ENCODE peak calls at places on chromosomes 12 and 14, in nine cellular contexts. One of them, this sample, is unnamed. For H3K27me3 and H3K36me3, the result is how much of the 10 kb centered on the place peaks cover.

GRCh38 chr12:52027085-52027843 is 20.5 kb downstream of the TAMALIN start:
- DNase-seq in lung: no peak
- DNase-seq in neuronal stem cell: no peak
- DNase-seq in effector memory CD4-positive, alpha-beta T cell: no peak
- DNase-seq in aorta: no peak
- DNase-seq in cardiac muscle cell: peak
- DNase-seq in brain microvascular endothelial cell: no peak
- DNase-seq in endothelial cell of umbilical vein: no peak
- DNase-seq in psoas muscle: peak
- DNase-seq in this sample: no peak

GRCh38 chr14:51446771-51447170 is 204.9 kb upstream of the FRMD6 start:
- DNase-seq in aorta: no peak
- DNase-seq in lung: no peak
- DNase-seq in endothelial cell of umbilical vein: peak
- DNase-seq in effector memory CD4-positive, alpha-beta T cell: no peak
- DNase-seq in neuronal stem cell: no peak
- DNase-seq in brain microvascular endothelial cell: no peak
- DNase-seq in cardiac muscle cell: no peak
- DNase-seq in psoas muscle: no peak
- DNase-seq in this sample: no peak

GRCh38 chr14:96237641-96238040 is 18.4 kb upstream of the BDKRB1 start:
- DNase-seq in neuronal stem cell: no peak
- DNase-seq in brain microvascular endothelial cell: no peak
- DNase-seq in aorta: no peak
- DNase-seq in endothelial cell of umbilical vein: no peak
- DNase-seq in lung: no peak
- DNase-seq in psoas muscle: no peak
- DNase-seq in cardiac muscle cell: no peak
- DNase-seq in effector memory CD4-positive, alpha-beta T cell: no peak
- DNase-seq in this sample: no peak

GRCh38 chr14:20434701-20435453 is 1.1 kb downstream of the KLHL33 start:
- DNase-seq in psoas muscle: peak
- DNase-seq in aorta: peak
- DNase-seq in effector memory CD4-positive, alpha-beta T cell: no peak
- DNase-seq in brain microvascular endothelial cell: no peak
- DNase-seq in endothelial cell of umbilical vein: peak
- DNase-seq in lung: no peak
- DNase-seq in neuronal stem cell: no peak
- DNase-seq in cardiac muscle cell: no peak
- DNase-seq in this sample: peak

GRCh38 chr12:6769003-6769389 is 2.8 kb downstream of the PTMS start:
- DNase-seq in lung: no peak
- DNase-seq in psoas muscle: no peak
- DNase-seq in neuronal stem cell: peak
- DNase-seq in brain microvascular endothelial cell: no peak
- DNase-seq in endothelial cell of umbilical vein: peak
- DNase-seq in effector memory CD4-positive, alpha-beta T cell: no peak
- DNase-seq in aorta: peak
- DNase-seq in cardiac muscle cell: peak
- DNase-seq in this sample: no peak

GRCh38 chr12:64679487-64679983 is 69.2 kb downstream of the RASSF3 start:
- DNase-seq in endothelial cell of umbilical vein: peak
- DNase-seq in effector memory CD4-positive, alpha-beta T cell: peak
- DNase-seq in lung: peak
- DNase-seq in psoas muscle: peak
- DNase-seq in neuronal stem cell: no peak
- DNase-seq in brain microvascular endothelial cell: peak
- DNase-seq in cardiac muscle cell: no peak
- DNase-seq in aorta: peak
- DNase-seq in this sample: peak

GRCh38 chr14:37150414-37150813 is 22.0 kb downstream of the SLC25A21 start:
- DNase-seq in effector memory CD4-positive, alpha-beta T cell: no peak
- DNase-seq in lung: no peak
- DNase-seq in psoas muscle: no peak
- DNase-seq in endothelial cell of umbilical vein: peak
- DNase-seq in neuronal stem cell: no peak
- DNase-seq in aorta: no peak
- DNase-seq in brain microvascular endothelial cell: peak
- DNase-seq in cardiac muscle cell: peak
- DNase-seq in this sample: no peak

GRCh38 chr12:6613015-6613775 is 6.0 kb upstream of the CHD4 start:
- DNase-seq in psoas muscle: peak
- DNase-seq in neuronal stem cell: peak
- DNase-seq in effector memory CD4-positive, alpha-beta T cell: no peak
- DNase-seq in cardiac muscle cell: peak
- DNase-seq in lung: peak
- DNase-seq in aorta: peak
- DNase-seq in endothelial cell of umbilical vein: peak
- DNase-seq in brain microvascular endothelial cell: peak
- DNase-seq in this sample: peak

GRCh38 chr14:74816124-74816523 is 53.0 kb downstream of the YLPM1 start:
- DNase-seq in brain microvascular endothelial cell: no peak
- DNase-seq in endothelial cell of umbilical vein: no peak
- DNase-seq in psoas muscle: no peak
- DNase-seq in effector memory CD4-positive, alpha-beta T cell: no peak
- DNase-seq in cardiac muscle cell: no peak
- DNase-seq in neuronal stem cell: no peak
- DNase-seq in aorta: no peak
- DNase-seq in lung: no peak
- DNase-seq in this sample: no peak

GRCh38 chr12:123139926-123140674 is 10.8 kb downstream of the PITPNM2 start:
- DNase-seq in aorta: no peak
- DNase-seq in effector memory CD4-positive, alpha-beta T cell: no peak
- DNase-seq in lung: no peak
- DNase-seq in endothelial cell of umbilical vein: peak
- DNase-seq in psoas muscle: no peak
- DNase-seq in cardiac muscle cell: no peak
- DNase-seq in neuronal stem cell: no peak
- DNase-seq in brain microvascular endothelial cell: no peak
- DNase-seq in this sample: no peak

GRCh38 chr12:92063641-92064040 is 82.0 kb downstream of the BTG1 start:
- DNase-seq in aorta: no peak
- DNase-seq in brain microvascular endothelial cell: peak
- DNase-seq in lung: no peak
- DNase-seq in neuronal stem cell: no peak
- DNase-seq in effector memory CD4-positive, alpha-beta T cell: no peak
- DNase-seq in endothelial cell of umbilical vein: no peak
- DNase-seq in cardiac muscle cell: no peak
- DNase-seq in psoas muscle: no peak
- DNase-seq in this sample: no peak

GRCh38 chr14:70188292-70188607 is 501 bp downstream of the SLC8A3 start:
- DNase-seq in effector memory CD4-positive, alpha-beta T cell: no peak
- DNase-seq in neuronal stem cell: no peak
- DNase-seq in endothelial cell of umbilical vein: peak
- DNase-seq in cardiac muscle cell: peak
- DNase-seq in lung: no peak
- DNase-seq in aorta: no peak
- DNase-seq in brain microvascular endothelial cell: no peak
- DNase-seq in psoas muscle: peak
- DNase-seq in this sample: no peak

GRCh38 chr12:106903241-106903950 is 52.3 kb upstream of the TMEM263 start:
- DNase-seq in endothelial cell of umbilical vein: peak
- DNase-seq in brain microvascular endothelial cell: peak
- DNase-seq in cardiac muscle cell: peak
- DNase-seq in psoas muscle: peak
- DNase-seq in neuronal stem cell: peak
- DNase-seq in effector memory CD4-positive, alpha-beta T cell: peak
- DNase-seq in aorta: peak
- DNase-seq in lung: peak
- DNase-seq in this sample: peak

GRCh38 chr14:70073924-70074566 is 114.7 kb downstream of the SLC8A3 start:
- DNase-seq in neuronal stem cell: peak
- DNase-seq in endothelial cell of umbilical vein: peak
- DNase-seq in cardiac muscle cell: peak
- DNase-seq in brain microvascular endothelial cell: peak
- DNase-seq in psoas muscle: peak
- DNase-seq in aorta: no peak
- DNase-seq in effector memory CD4-positive, alpha-beta T cell: no peak
- DNase-seq in lung: peak
- DNase-seq in this sample: peak

GRCh38 chr14:104724981-104725771 is 1.1 kb downstream of the ADSS1 start:
- DNase-seq in endothelial cell of umbilical vein: no peak
- DNase-seq in aorta: no peak
- DNase-seq in cardiac muscle cell: peak
- DNase-seq in brain microvascular endothelial cell: no peak
- DNase-seq in psoas muscle: peak
- DNase-seq in neuronal stem cell: no peak
- DNase-seq in effector memory CD4-positive, alpha-beta T cell: no peak
- DNase-seq in lung: no peak
- DNase-seq in this sample: no peak

GRCh38 chr12:27623645-27624044 is 72.6 kb upstream of the REP15 start:
- DNase-seq in brain microvascular endothelial cell: peak
- DNase-seq in lung: no peak
- DNase-seq in psoas muscle: no peak
- DNase-seq in cardiac muscle cell: no peak
- DNase-seq in aorta: no peak
- DNase-seq in neuronal stem cell: no peak
- DNase-seq in endothelial cell of umbilical vein: peak
- DNase-seq in effector memory CD4-positive, alpha-beta T cell: no peak
- DNase-seq in this sample: no peak

GRCh38 chr12:109627633-109628032 is 54.0 kb downstream of the MVK start:
- DNase-seq in psoas muscle: no peak
- DNase-seq in endothelial cell of umbilical vein: no peak
- DNase-seq in brain microvascular endothelial cell: no peak
- DNase-seq in aorta: no peak
- DNase-seq in lung: no peak
- DNase-seq in cardiac muscle cell: no peak
- DNase-seq in neuronal stem cell: no peak
- DNase-seq in effector memory CD4-positive, alpha-beta T cell: no peak
- DNase-seq in this sample: no peak
- H3K27me3 ChIP-seq in psoas muscle: under half
- H3K27me3 ChIP-seq in endothelial cell of umbilical vein: under half
- H3K27me3 ChIP-seq in brain microvascular endothelial cell: under half
- H3K27me3 ChIP-seq in aorta: under half
- H3K27me3 ChIP-seq in lung: under half
- H3K27me3 ChIP-seq in cardiac muscle cell: under half
- H3K27me3 ChIP-seq in neuronal stem cell: under half
- H3K27me3 ChIP-seq in effector memory CD4-positive, alpha-beta T cell: under half
- H3K27me3 ChIP-seq in this sample: under half

DNA sequence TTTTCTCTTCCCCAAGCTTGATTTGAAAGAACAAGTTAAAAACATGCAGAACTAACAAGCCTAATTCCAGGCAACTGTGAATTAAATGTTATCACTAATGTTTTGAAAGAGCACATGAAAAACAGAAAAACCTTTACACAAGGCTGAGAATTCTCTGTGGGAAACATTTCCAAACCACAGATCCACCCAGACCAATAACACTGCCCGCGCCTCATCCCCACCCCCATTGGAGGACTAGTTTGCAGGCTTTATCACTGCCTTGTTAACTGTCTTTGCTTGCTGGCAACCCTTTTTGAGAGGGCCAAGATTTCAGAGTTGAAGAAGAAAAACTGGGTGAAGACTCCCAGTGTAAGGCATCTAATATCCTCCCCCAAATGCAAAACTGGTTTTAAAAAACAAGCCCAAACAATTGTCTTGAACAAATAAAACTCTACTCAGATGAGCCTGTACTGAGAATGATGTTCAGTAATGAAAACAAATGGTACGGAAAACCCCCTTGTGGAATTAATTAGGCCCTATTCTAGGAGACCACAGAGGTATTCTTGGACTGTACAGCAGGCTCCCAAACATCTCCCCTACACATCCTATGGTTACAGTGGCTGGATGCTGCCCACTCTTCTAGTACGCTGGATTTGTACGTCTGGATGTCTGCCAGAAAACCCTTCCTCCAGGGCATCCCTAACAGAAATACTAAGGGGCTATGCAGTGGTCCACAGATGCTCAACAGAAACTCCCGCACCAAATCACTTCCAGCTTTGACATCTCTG is 5.8 kb downstream of the MAX start:
- DNase-seq in cardiac muscle cell: no peak
- DNase-seq in psoas muscle: no peak
- DNase-seq in effector memory CD4-positive, alpha-beta T cell: no peak
- DNase-seq in lung: no peak
- DNase-seq in aorta: no peak
- DNase-seq in brain microvascular endothelial cell: peak
- DNase-seq in neuronal stem cell: no peak
- DNase-seq in endothelial cell of umbilical vein: no peak
- DNase-seq in this sample: no peak
- H3K36me3 ChIP-seq in cardiac muscle cell: under half
- H3K36me3 ChIP-seq in psoas muscle: under half
- H3K36me3 ChIP-seq in effector memory CD4-positive, alpha-beta T cell: under half
- H3K36me3 ChIP-seq in lung: under half
- H3K36me3 ChIP-seq in aorta: under half
- H3K36me3 ChIP-seq in brain microvascular endothelial cell: under half
- H3K36me3 ChIP-seq in neuronal stem cell: half or more
- H3K36me3 ChIP-seq in endothelial cell of umbilical vein: under half
- H3K36me3 ChIP-seq in this sample: half or more

GRCh38 chr12:131586761-131587160 is 124.1 kb upstream of the SFSWAP start:
- DNase-seq in effector memory CD4-positive, alpha-beta T cell: no peak
- DNase-seq in aorta: no peak
- DNase-seq in neuronal stem cell: no peak
- DNase-seq in lung: no peak
- DNase-seq in brain microvascular endothelial cell: no peak
- DNase-seq in cardiac muscle cell: peak
- DNase-seq in endothelial cell of umbilical vein: no peak
- DNase-seq in psoas muscle: no peak
- DNase-seq in this sample: no peak

GRCh38 chr12:131578828-131579227 is 132.1 kb upstream of the SFSWAP start:
- DNase-seq in effector memory CD4-positive, alpha-beta T cell: no peak
- DNase-seq in endothelial cell of umbilical vein: no peak
- DNase-seq in psoas muscle: no peak
- DNase-seq in brain microvascular endothelial cell: no peak
- DNase-seq in cardiac muscle cell: no peak
- DNase-seq in lung: no peak
- DNase-seq in aorta: no peak
- DNase-seq in neuronal stem cell: no peak
- DNase-seq in this sample: no peak

GRCh38 chr12:131587565-131587964 is 123.3 kb upstream of the SFSWAP start:
- DNase-seq in neuronal stem cell: no peak
- DNase-seq in psoas muscle: no peak
- DNase-seq in cardiac muscle cell: no peak
- DNase-seq in lung: no peak
- DNase-seq in brain microvascular endothelial cell: no peak
- DNase-seq in aorta: peak
- DNase-seq in endothelial cell of umbilical vein: no peak
- DNase-seq in effector memory CD4-positive, alpha-beta T cell: no peak
- DNase-seq in this sample: no peak

GRCh38 chr12:131586269-131586668 is 124.6 kb upstream of the SFSWAP start:
- DNase-seq in endothelial cell of umbilical vein: no peak
- DNase-seq in cardiac muscle cell: no peak
- DNase-seq in lung: no peak
- DNase-seq in brain microvascular endothelial cell: no peak
- DNase-seq in neuronal stem cell: no peak
- DNase-seq in effector memory CD4-positive, alpha-beta T cell: no peak
- DNase-seq in psoas muscle: no peak
- DNase-seq in aorta: peak
- DNase-seq in this sample: no peak

GRCh38 chr12:131583085-131583712 is 127.7 kb upstream of the SFSWAP start:
- DNase-seq in brain microvascular endothelial cell: no peak
- DNase-seq in effector memory CD4-positive, alpha-beta T cell: no peak
- DNase-seq in psoas muscle: no peak
- DNase-seq in cardiac muscle cell: no peak
- DNase-seq in lung: no peak
- DNase-seq in endothelial cell of umbilical vein: no peak
- DNase-seq in aorta: no peak
- DNase-seq in neuronal stem cell: no peak
- DNase-seq in this sample: no peak
- H3K27me3 ChIP-seq in brain microvascular endothelial cell: under half
- H3K27me3 ChIP-seq in effector memory CD4-positive, alpha-beta T cell: under half
- H3K27me3 ChIP-seq in psoas muscle: under half
- H3K27me3 ChIP-seq in cardiac muscle cell: under half
- H3K27me3 ChIP-seq in lung: under half
- H3K27me3 ChIP-seq in endothelial cell of umbilical vein: under half
- H3K27me3 ChIP-seq in aorta: under half
- H3K27me3 ChIP-seq in neuronal stem cell: under half
- H3K27me3 ChIP-seq in this sample: under half

GRCh38 chr12:124947561-124948398 is 33.3 kb upstream of the UBC start:
- DNase-seq in neuronal stem cell: no peak
- DNase-seq in brain microvascular endothelial cell: no peak
- DNase-seq in cardiac muscle cell: no peak
- DNase-seq in psoas muscle: no peak
- DNase-seq in endothelial cell of umbilical vein: no peak
- DNase-seq in effector memory CD4-positive, alpha-beta T cell: no peak
- DNase-seq in aorta: no peak
- DNase-seq in lung: no peak
- DNase-seq in this sample: no peak
- H3K36me3 ChIP-seq in neuronal stem cell: half or more
- H3K36me3 ChIP-seq in brain microvascular endothelial cell: under half
- H3K36me3 ChIP-seq in cardiac muscle cell: under half
- H3K36me3 ChIP-seq in psoas muscle: under half
- H3K36me3 ChIP-seq in endothelial cell of umbilical vein: under half
- H3K36me3 ChIP-seq in effector memory CD4-positive, alpha-beta T cell: under half
- H3K36me3 ChIP-seq in aorta: under half
- H3K36me3 ChIP-seq in lung: under half
- H3K36me3 ChIP-seq in this sample: under half

This sample was measured in RWPE2.